ENCODE peak calls at places on chromosome 14, in four cellular contexts. I is WTC11, A is SK-N-SH, R is K562. L is an unnamed sample.
A peak's percentile ranks its signal among the peaks of the same experiment; 100 is the strongest.

GRCh38 chr14:66652736-66653135 is 144.8 kb downstream of the GPHN start:
- DNase-seq in I (no peak), A (no peak), R (no peak), L (no peak)

GRCh38 chr14:69039287-69039628 is 60.2 kb upstream of the ACTN1 start:
- DNase-seq in I (no peak), A (no peak), R (no peak), L (no peak)

GRCh38 chr14:28635387-28635786 is 131.2 kb upstream of the FOXG1 start:
- DNase-seq in I (no peak), A (no peak), R (peak; percentile 16), L (no peak)

GRCh38 chr14:69611264-69612013 is at the start of gene SUSD6:
- DNase-seq in I (peak; percentile 81), A (peak; percentile 98), R (peak; percentile 89), L (no peak)

GRCh38 chr14:38122241-38122640 is 85.5 kb upstream of the SSTR1 start:
- DNase-seq in I (no peak), A (no peak), R (no peak), L (no peak)

GRCh38 chr14:34650786-34651584 is 21.0 kb upstream of the SNX6 start:
- DNase-seq in I (no peak), A (no peak), R (no peak), L (no peak)

GRCh38 chr14:55581011-55581806 is 1.2 kb downstream of the KTN1 start:
- DNase-seq in I (peak; percentile 42), A (peak; percentile 72), R (peak; percentile 40), L (no peak)

GRCh38 chr14:20652996-20653975 is 11.8 kb upstream of the OR6S1 start:
- DNase-seq in I (peak; percentile 91), A (no peak), R (peak; percentile 82), L (peak; percentile 45)

GRCh38 chr14:98503086-98503815 is 768.7 kb downstream of the BCL11B start:
- DNase-seq in I (no peak), A (no peak), R (no peak), L (no peak)

GRCh38 chr14:88323520-88324199 is 591 bp upstream of the KCNK10 start:
- DNase-seq in I (peak; percentile 70), A (peak; percentile 82), R (no peak), L (no peak)

GRCh38 chr14:23402296-23403138 is 5.6 kb downstream of the MYH6 start:
- DNase-seq in I (no peak), A (no peak), R (peak; percentile 31), L (no peak)

GRCh38 chr14:60331201-60332045 is 82.4 kb downstream of the PPM1A start:
- DNase-seq in I (peak; percentile 90), A (peak; percentile 73), R (peak; percentile 79), L (peak; percentile 52)

GRCh38 chr14:54564799-54565235 is 2.1 kb upstream of the SAMD4A start:
- DNase-seq in I (no peak), A (no peak), R (peak; percentile 43), L (no peak)

GRCh38 chr14:22266141-22266442 is 322.9 kb downstream of the DAD1 start:
- DNase-seq in I (no peak), A (no peak), R (no peak), L (no peak)

GRCh38 chr14:76720382-76720813 is 40.9 kb upstream of the VASH1 start:
- DNase-seq in I (peak; percentile 51), A (peak; percentile 80), R (peak; percentile 25), L (peak; percentile 34)

GRCh38 chr14:37550511-37550910 is 44.5 kb downstream of the FOXA1 start:
- DNase-seq in I (no peak), A (no peak), R (no peak), L (no peak)

GRCh38 chr14:61475316-61475715 is 153.9 kb downstream of the PRKCH start:
- DNase-seq in I (no peak), A (no peak), R (peak; percentile 48), L (no peak)

GRCh38 chr14:67749341-67750110 is 47.8 kb downstream of the RDH12 start:
- DNase-seq in I (no peak), A (no peak), R (no peak), L (no peak)

GRCh38 chr14:41295734-41296133 is 310.9 kb upstream of the LRFN5 start:
- DNase-seq in I (no peak), A (no peak), R (no peak), L (no peak)

GRCh38 chr14:70873627-70874026 is 33.6 kb upstream of the PCNX1 start:
- DNase-seq in I (no peak), A (no peak), R (no peak), L (no peak)

GRCh38 chr14:71139058-71139946 is 232.0 kb downstream of the PCNX1 start:
- DNase-seq in I (peak; percentile 78), A (peak; percentile 85), R (peak; percentile 66), L (peak; percentile 17)

GRCh38 chr14:81234268-81234667 is 13.5 kb upstream of the GTF2A1 start:
- DNase-seq in I (no peak), A (peak; percentile 44), R (no peak), L (no peak)

GRCh38 chr14:76951149-76951548 is 77.4 kb downstream of the IRF2BPL start:
- DNase-seq in I (no peak), A (no peak), R (no peak), L (no peak)

GRCh38 chr14:96136361-96136760 is 68.3 kb upstream of the BDKRB2 start:
- DNase-seq in I (no peak), A (no peak), R (no peak), L (no peak)

GRCh38 chr14:31926123-31926522 is 151.0 kb upstream of the ARHGAP5 start:
- DNase-seq in I (no peak), A (peak; percentile 44), R (peak; percentile 40), L (no peak)

GRCh38 chr14:85332401-85332800 is 197.5 kb upstream of the FLRT2 start:
- DNase-seq in I (no peak), A (no peak), R (no peak), L (no peak)

GRCh38 chr14:23237772-23238594 is at the start of gene RNF212B:
- DNase-seq in I (peak; percentile 98), A (peak; percentile 88), R (peak; percentile 95), L (no peak)

GRCh38 chr14:98210045-98210678 is 1061.8 kb downstream of the BCL11B start:
- DNase-seq in I (no peak), A (no peak), R (no peak), L (no peak)

GRCh38 chr14:79332504-79333197 is 878.7 kb downstream of the DIO2 start:
- DNase-seq in I (peak; percentile 26), A (no peak), R (no peak), L (no peak)

GRCh38 chr14:77761205-77761931 is 412 bp upstream of the SNW1 start:
- DNase-seq in I (peak; percentile 36), A (peak; percentile 55), R (peak; percentile 68), L (peak; percentile 84)

GRCh38 chr14:44897844-44898151 is 63.9 kb downstream of the KLHL28 start:
- DNase-seq in I (no peak), A (no peak), R (peak; percentile 69), L (no peak)

GRCh38 chr14:52701223-52701622 is 5.8 kb upstream of the PSMC6 start:
- DNase-seq in I (no peak), A (no peak), R (no peak), L (no peak)

GRCh38 chr14:29735459-29735858 is 192.2 kb downstream of the PRKD1 start:
- DNase-seq in I (no peak), A (no peak), R (no peak), L (no peak)

GRCh38 chr14:68880581-68881105 is 87.8 kb upstream of the ZFP36L1 start:
- DNase-seq in I (no peak), A (no peak), R (no peak), L (no peak)

GRCh38 chr14:33998263-33998662 is 47.4 kb upstream of the EGLN3 start:
- DNase-seq in I (no peak), A (no peak), R (no peak), L (no peak)

GRCh38 chr14:78790262-78790661 is 620.1 kb downstream of the NRXN3 start:
- DNase-seq in I (no peak), A (no peak), R (no peak), L (no peak)

GRCh38 chr14:55593698-55594097 is 13.7 kb downstream of the KTN1 start:
- DNase-seq in I (no peak), A (no peak), R (peak; percentile 15), L (no peak)

GRCh38 chr14:69712637-69713088 is 54.3 kb upstream of the SRSF5 start:
- DNase-seq in I (peak; percentile 45), A (no peak), R (no peak), L (no peak)

GRCh38 chr14:94367896-94368590 is 20.4 kb downstream of the SERPINA1 start:
- DNase-seq in I (no peak), A (no peak), R (no peak), L (no peak)
- TF ChIP-seq USF1 in I (no peak), A (no peak), R (no peak), L (no peak)

DNA sequence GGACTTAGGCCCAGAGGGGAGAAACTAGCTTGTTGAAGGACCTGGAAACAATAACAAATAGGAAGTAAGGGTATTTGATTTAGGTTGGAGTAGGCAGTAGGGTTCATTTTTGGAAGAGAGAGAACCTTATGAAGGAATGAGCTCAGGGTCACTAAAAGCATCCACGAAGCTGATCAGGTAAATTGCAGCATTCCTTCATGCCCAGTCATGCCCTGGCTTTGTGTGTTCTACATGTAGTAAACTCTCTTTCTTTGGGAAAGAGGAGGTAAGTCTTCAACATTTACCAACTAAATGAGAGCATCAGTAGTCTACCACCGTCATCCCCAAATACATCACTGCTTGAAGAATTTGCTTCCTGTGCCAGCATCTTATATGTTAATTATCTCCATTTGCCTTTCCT is 54.7 kb downstream of the CPSF2 start:
- DNase-seq in I (no peak), A (no peak), R (no peak), L (no peak)
- TF ChIP-seq USF1 in I (no peak), A (no peak), R (no peak), L (no peak)

GRCh38 chr14:91753501-91754128 is 21.7 kb upstream of the CATSPERB start:
- DNase-seq in I (no peak), A (no peak), R (no peak), L (no peak)

GRCh38 chr14:91754819-91755218 is 22.9 kb upstream of the CATSPERB start:
- DNase-seq in I (no peak), A (no peak), R (no peak), L (no peak)

GRCh38 chr14:91752956-91753355 is 21.1 kb upstream of the CATSPERB start:
- DNase-seq in I (no peak), A (no peak), R (no peak), L (no peak)

GRCh38 chr14:91755560-91755959 is 23.7 kb upstream of the CATSPERB start:
- DNase-seq in I (no peak), A (no peak), R (no peak), L (no peak)

DNA sequence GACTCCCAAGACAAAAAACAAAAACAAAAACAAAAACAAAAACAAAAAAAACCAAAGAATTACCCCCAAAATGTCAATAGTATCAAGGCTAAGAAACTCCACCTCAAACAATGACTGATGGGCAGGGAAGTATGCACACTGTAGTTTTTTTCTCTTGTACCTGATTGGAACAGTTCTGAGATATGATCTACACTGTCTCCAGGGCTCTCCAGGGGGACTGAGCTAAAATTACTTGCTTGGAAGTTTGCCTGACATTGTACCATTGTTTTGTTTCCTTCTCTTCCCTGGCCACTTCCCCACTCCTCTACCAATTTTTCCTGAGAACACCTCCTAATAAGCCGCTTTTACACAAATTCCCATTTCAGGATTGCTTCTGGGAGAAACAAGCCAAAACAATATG is 22.3 kb upstream of the CATSPERB start:
- DNase-seq in I (no peak), A (no peak), R (no peak), L (no peak)
- TF ChIP-seq USF1 in I (no peak), A (no peak), R (no peak), L (no peak)

DNA sequence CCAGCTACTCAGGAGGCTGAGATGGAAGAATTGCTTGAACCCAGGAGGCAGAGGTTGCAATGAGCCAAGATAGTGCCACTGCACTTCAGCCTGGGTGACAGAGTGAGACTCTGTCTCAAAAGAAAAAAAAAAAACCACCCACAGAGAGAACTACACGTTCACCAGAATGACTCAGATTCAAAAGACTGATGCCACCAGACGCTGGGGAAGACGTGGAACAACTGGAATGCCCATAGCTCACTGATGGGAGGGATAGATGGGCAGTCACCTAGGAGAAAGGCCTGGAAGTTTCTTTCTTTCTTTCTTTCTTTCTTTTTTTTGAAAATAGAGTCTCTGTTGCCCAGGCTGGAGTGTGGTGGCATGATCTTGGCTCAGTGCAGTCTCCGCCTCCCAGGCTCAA is 10.0 kb upstream of the KLC1 start:
- DNase-seq in I (no peak), A (no peak), R (no peak), L (no peak)
- TF ChIP-seq USF1 in I (no peak), A (no peak), R (no peak), L (no peak)

L was measured in GM12878.